ENCODE peak calls at places on chromosomes 11 and 22, in nine cellular contexts. T is neural progenitor cell, Y is stomach, Q is upper lobe of right lung, M is prostate gland, G is heart right ventricle, C is heart left ventricle, B is Peyer's patch, F is cardiac muscle cell. V is an unnamed sample. For H3K4me1, the result is how much of the 10 kb centered on the place peaks cover.

GRCh38 chr11:35163707-35164496 is 24.9 kb downstream of the CD44 start:
- DNase-seq in G (no peak), M (no peak), Q (no peak), T (no peak), F (no peak), B (no peak), Y (no peak), C (no peak), V (no peak)

GRCh38 chr11:111843659-111844058 is 27.7 kb downstream of the ALG9 start:
- DNase-seq in T (no peak), B (no peak), Q (no peak), M (no peak), G (no peak), F (no peak), Y (no peak), C (no peak), V (no peak)

GRCh38 chr22:41568811-41569210 is 8.0 kb downstream of the CSDC2 start:
- DNase-seq in Q (no peak), Y (no peak), B (peak), T (no peak), C (no peak), M (no peak), G (no peak), F (no peak), V (no peak)

GRCh38 chr11:63999349-64000025 is 13.2 kb downstream of the OTUB1 start:
- DNase-seq in F (peak), G (peak), T (peak), M (peak), Q (no peak), Y (peak), B (no peak), C (peak), V (no peak)

GRCh38 chr11:3370268-3370870 is 8.6 kb downstream of the ZNF195 start:
- DNase-seq in F (no peak), B (no peak), Q (no peak), Y (no peak), T (no peak), G (no peak), M (peak), C (no peak), V (no peak)

GRCh38 chr11:70541699-70542098 is 143.4 kb downstream of the CTTN start:
- DNase-seq in C (no peak), F (no peak), G (no peak), Y (no peak), Q (peak), B (peak), T (no peak), M (no peak), V (no peak)

GRCh38 chr11:7892751-7893356 is 38.2 kb downstream of the OR10A6 start:
- DNase-seq in Q (no peak), C (no peak), F (peak), Y (no peak), G (no peak), T (peak), M (no peak), B (no peak), V (no peak)

GRCh38 chr11:68941324-68942089 is 37.8 kb downstream of the IGHMBP2 start:
- DNase-seq in Q (no peak), B (no peak), T (no peak), Y (no peak), F (no peak), G (no peak), C (no peak), M (no peak), V (no peak)

GRCh38 chr11:35029979-35030378 is 109.0 kb upstream of the CD44 start:
- DNase-seq in T (no peak), G (no peak), M (no peak), B (no peak), F (peak), Y (no peak), Q (no peak), C (no peak), V (no peak)

GRCh38 chr22:28029201-28029948 is 110.3 kb upstream of the PITPNB start:
- DNase-seq in T (no peak), F (peak), M (peak), Q (peak), G (peak), Y (peak), C (peak), B (peak), V (peak)

GRCh38 chr22:20118572-20119020 is 1.6 kb upstream of the TRMT2A start:
- DNase-seq in T (peak), M (no peak), Y (no peak), C (no peak), B (no peak), Q (peak), G (no peak), F (no peak), V (no peak)

GRCh38 chr11:82675838-82676237 is 57.8 kb downstream of the FAM181B start:
- DNase-seq in Q (no peak), C (no peak), G (no peak), T (no peak), M (no peak), B (no peak), F (no peak), Y (no peak), V (no peak)

GRCh38 chr11:115587718-115588342 is 83.6 kb upstream of the CADM1 start:
- DNase-seq in G (no peak), Y (no peak), B (no peak), M (no peak), F (no peak), Q (no peak), C (no peak), T (no peak), V (no peak)

GRCh38 chr11:37110383-37110782 is 512.3 kb upstream of the RAG2 start:
- DNase-seq in Y (no peak), F (peak), G (no peak), Q (no peak), M (no peak), B (no peak), T (no peak), C (no peak), V (no peak)

GRCh38 chr11:3169235-3169951 is 4.3 kb upstream of the OSBPL5 start:
- DNase-seq in G (peak), Q (peak), B (peak), F (peak), T (peak), Y (peak), M (no peak), C (peak), V (peak)

GRCh38 chr22:50009251-50009650 is 3.3 kb downstream of the IL17REL start:
- DNase-seq in T (no peak), F (no peak), Q (peak), M (no peak), C (no peak), Y (no peak), B (peak), G (no peak), V (no peak)

GRCh38 chr11:15944460-15944859 is 411.9 kb downstream of the SOX6 start:
- DNase-seq in G (no peak), C (no peak), Q (no peak), F (peak), Y (peak), B (no peak), T (peak), M (no peak), V (no peak)

GRCh38 chr11:92969293-92969633 is 188 bp upstream of the MTNR1B start:
- DNase-seq in B (no peak), Y (no peak), M (no peak), T (no peak), C (no peak), G (no peak), Q (no peak), F (no peak), V (no peak)

GRCh38 chr11:69905611-69906452 is 86.6 kb upstream of the FGF3 start:
- DNase-seq in G (no peak), Y (peak), Q (peak), F (no peak), C (no peak), M (no peak), T (no peak), B (peak), V (no peak)

GRCh38 chr11:44818110-44818509 is 91.3 kb downstream of the TSPAN18 start:
- DNase-seq in T (no peak), Y (no peak), F (no peak), B (no peak), M (no peak), C (peak), Q (peak), G (no peak), V (no peak)

GRCh38 chr11:109425554-109425953 is 3.6 kb downstream of the C11orf87 start:
- DNase-seq in C (no peak), M (no peak), F (no peak), T (no peak), B (no peak), G (no peak), Q (no peak), Y (no peak), V (no peak)

GRCh38 chr11:7548659-7549283 is 35.0 kb downstream of the PPFIBP2 start:
- DNase-seq in M (no peak), Y (peak), T (peak), Q (no peak), G (no peak), F (no peak), B (peak), C (no peak), V (no peak)

GRCh38 chr11:27293500-27294417 is 69.3 kb downstream of the CCDC34 start:
- DNase-seq in G (no peak), M (no peak), C (no peak), Q (no peak), B (no peak), F (peak), Y (no peak), T (no peak), V (no peak)

GRCh38 chr11:91986218-91986617 is 238.4 kb upstream of the FAT3 start:
- DNase-seq in M (no peak), B (no peak), G (no peak), C (no peak), Y (no peak), F (no peak), Q (no peak), T (peak), V (no peak)

GRCh38 chr11:13030857-13031256 is 21.7 kb downstream of the RASSF10 start:
- DNase-seq in M (peak), B (no peak), F (no peak), Y (peak), Q (peak), C (peak), G (peak), T (no peak), V (no peak)

GRCh38 chr11:108115495-108116140 is 5.7 kb upstream of the ACAT1 start:
- DNase-seq in F (peak), C (peak), M (peak), T (peak), G (peak), Y (peak), Q (peak), B (peak), V (peak)

GRCh38 chr11:31236052-31236652 is 133.4 kb downstream of the DCDC1 start:
- DNase-seq in T (no peak), C (no peak), M (no peak), G (no peak), F (peak), B (no peak), Y (no peak), Q (no peak), V (no peak)

GRCh38 chr11:13152736-13153541 is 124.7 kb upstream of the BMAL1 start:
- DNase-seq in Q (no peak), F (peak), Y (no peak), C (no peak), M (no peak), T (peak), B (no peak), G (no peak), V (no peak)

GRCh38 chr22:41966607-41967240 is 2.5 kb upstream of the SEPTIN3 start:
- DNase-seq in F (peak), M (peak), T (peak), C (no peak), B (no peak), G (no peak), Q (no peak), Y (peak), V (peak)

GRCh38 chr11:64469288-64469687 is 110.3 kb downstream of the RPS6KA4 start:
- DNase-seq in M (no peak), C (no peak), G (no peak), F (no peak), Q (no peak), Y (no peak), T (no peak), B (no peak), V (no peak)

GRCh38 chr11:78822931-78823423 is 248.3 kb upstream of the NARS2 start:
- DNase-seq in C (no peak), B (no peak), Q (peak), G (peak), F (no peak), M (no peak), T (no peak), Y (no peak), V (no peak)

GRCh38 chr11:25981998-25982397 is 349.9 kb upstream of the ANO3 start:
- DNase-seq in C (no peak), G (no peak), B (no peak), F (peak), T (peak), Q (no peak), M (no peak), Y (no peak), V (peak)

DNA sequence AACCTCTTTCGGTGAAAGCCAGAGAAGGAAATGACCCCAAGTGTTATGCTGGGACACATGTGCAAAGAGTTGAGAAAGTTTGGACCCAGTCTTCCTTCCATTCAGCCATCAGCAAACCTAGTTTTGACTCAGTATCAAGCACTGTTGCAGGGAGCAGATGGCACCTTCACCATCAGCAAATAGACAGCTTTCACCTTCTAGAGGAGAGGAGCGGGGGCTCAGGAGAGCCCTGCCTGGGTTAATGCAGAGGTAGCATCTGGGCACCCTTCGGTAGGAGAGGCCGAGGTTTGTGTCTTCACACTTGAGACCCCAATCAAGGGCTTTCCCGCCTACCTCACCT is 16.2 kb upstream of the MFRP start:
- DNase-seq in T (no peak), Q (no peak), B (no peak), F (no peak), M (no peak), G (no peak), Y (no peak), C (no peak), V (no peak)
- H3K4me1 ChIP-seq in T (under half), Q (under half), B (under half), F (under half), M (under half), G (half or more), Y (under half), C (half or more), V (under half)

GRCh38 chr11:777288-778255 is at the start of gene GATD1:
- DNase-seq in F (peak), Q (peak), M (peak), B (peak), C (peak), G (peak), Y (peak), T (peak), V (peak)
- TF ChIP-seq CTCF in F (no peak), Q (no peak), M (no peak), B (peak), C (no peak), G (no peak), Y (no peak), T (no peak), V (no peak)

GRCh38 chr11:47413908-47414684 is 5.7 kb downstream of the SLC39A13 start:
- DNase-seq in Y (no peak), Q (peak), G (no peak), C (peak), F (peak), T (peak), B (no peak), M (no peak), V (no peak)

GRCh38 chr11:47413351-47413750 is 5.0 kb downstream of the SLC39A13 start:
- DNase-seq in Y (no peak), M (no peak), F (no peak), C (no peak), T (peak), B (no peak), Q (no peak), G (no peak), V (no peak)

GRCh38 chr11:47414685-47415070 is 6.3 kb downstream of the SLC39A13 start:
- DNase-seq in G (no peak), Y (no peak), C (no peak), M (no peak), F (no peak), B (no peak), Q (no peak), T (peak), V (no peak)

GRCh38 chr11:47415949-47416472 is 7.6 kb downstream of the SLC39A13 start:
- DNase-seq in G (peak), Q (peak), B (no peak), C (peak), F (peak), M (peak), Y (peak), T (peak), V (peak)

DNA sequence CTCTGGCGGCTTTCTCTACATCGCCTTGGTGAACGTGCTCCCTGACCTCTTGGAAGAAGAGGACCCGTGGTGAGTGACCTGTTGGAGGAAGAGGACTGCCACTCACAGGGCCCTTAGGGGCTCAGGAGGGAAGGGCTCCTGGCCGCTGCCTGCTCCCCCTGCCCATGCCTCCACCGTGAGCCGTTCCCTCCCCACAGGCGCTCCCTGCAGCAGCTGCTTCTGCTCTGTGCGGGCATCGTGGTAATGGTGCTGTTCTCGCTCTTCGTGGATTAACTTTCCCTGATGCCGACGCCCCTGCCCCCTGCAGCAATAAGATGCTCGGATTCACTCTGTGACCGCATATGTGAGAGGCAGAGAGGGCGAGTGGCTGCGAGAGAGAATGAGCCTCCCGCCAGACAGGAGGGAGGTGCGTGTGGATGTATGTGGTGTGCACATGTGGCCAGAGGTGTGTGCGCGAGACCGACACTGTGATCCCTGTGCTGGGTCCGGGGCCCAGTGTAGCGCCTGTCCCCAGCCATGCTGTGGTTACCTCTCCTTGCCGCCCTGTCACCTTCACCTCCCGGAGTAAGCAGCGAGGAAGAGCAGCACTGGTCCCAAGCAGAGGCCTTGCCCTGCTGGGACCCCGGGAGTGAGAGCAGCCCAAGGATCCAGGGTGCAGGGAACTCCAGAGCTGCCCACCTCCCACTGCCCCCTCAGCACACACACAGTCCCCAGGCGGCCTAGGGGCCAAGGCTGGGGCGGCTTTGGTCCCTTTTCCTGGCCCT is 6.9 kb downstream of the SLC39A13 start:
- DNase-seq in T (peak), C (no peak), B (no peak), M (no peak), Y (no peak), Q (no peak), F (no peak), G (no peak), V (no peak)
- H3K4me1 ChIP-seq in T (under half), C (half or more), B (under half), M (under half), Y (under half), Q (under half), F (under half), G (half or more), V (under half)

GRCh38 chr22:46390652-46391301 is 55.3 kb downstream of the TRMU start:
- DNase-seq in F (peak), G (peak), T (peak), Y (peak), Q (no peak), B (peak), M (peak), C (peak), V (no peak)
- TF ChIP-seq CTCF in F (peak), G (peak), T (no peak), Y (peak), Q (peak), B (peak), M (peak), C (peak), V (no peak)

GRCh38 chr11:20276661-20277000 is 86.9 kb upstream of the HTATIP2 start:
- DNase-seq in Y (no peak), B (no peak), Q (no peak), T (peak), G (no peak), F (no peak), M (no peak), C (no peak), V (no peak)
- H3K4me1 ChIP-seq in Y (under half), B (under half), Q (under half), T (half or more), G (under half), F (under half), M (under half), C (under half), V (under half)

GRCh38 chr22:43743131-43743530 is 69.0 kb downstream of the EFCAB6 start:
- DNase-seq in B (no peak), G (no peak), C (no peak), F (no peak), Y (no peak), M (no peak), Q (no peak), T (peak), V (no peak)
- TF ChIP-seq CTCF in B (no peak), G (no peak), C (no peak), F (peak), Y (no peak), M (no peak), Q (no peak), T (peak), V (no peak)

GRCh38 chr11:128732471-128733277 is 38.8 kb downstream of the FLI1 start:
- DNase-seq in F (no peak), T (no peak), C (no peak), Y (no peak), B (no peak), Q (no peak), M (no peak), G (no peak), V (no peak)

GRCh38 chr11:128728767-128729587 is 35.1 kb downstream of the FLI1 start:
- DNase-seq in Q (no peak), G (no peak), F (no peak), B (no peak), C (no peak), M (no peak), T (peak), Y (no peak), V (no peak)

GRCh38 chr11:128733440-128734115 is 39.7 kb downstream of the FLI1 start:
- DNase-seq in F (no peak), Q (no peak), T (peak), M (no peak), Y (no peak), B (no peak), G (no peak), C (no peak), V (no peak)

GRCh38 chr11:128727811-128728431 is 34.0 kb downstream of the FLI1 start:
- DNase-seq in T (no peak), M (no peak), G (no peak), Q (no peak), B (no peak), C (no peak), F (no peak), Y (no peak), V (no peak)

GRCh38 chr11:128731041-128731663 is 37.3 kb downstream of the FLI1 start:
- DNase-seq in T (no peak), G (no peak), Y (no peak), C (no peak), Q (no peak), M (no peak), F (no peak), B (no peak), V (no peak)
- H3K4me1 ChIP-seq in T (under half), G (half or more), Y (under half), C (half or more), Q (half or more), M (under half), F (under half), B (under half), V (under half)

DNA sequence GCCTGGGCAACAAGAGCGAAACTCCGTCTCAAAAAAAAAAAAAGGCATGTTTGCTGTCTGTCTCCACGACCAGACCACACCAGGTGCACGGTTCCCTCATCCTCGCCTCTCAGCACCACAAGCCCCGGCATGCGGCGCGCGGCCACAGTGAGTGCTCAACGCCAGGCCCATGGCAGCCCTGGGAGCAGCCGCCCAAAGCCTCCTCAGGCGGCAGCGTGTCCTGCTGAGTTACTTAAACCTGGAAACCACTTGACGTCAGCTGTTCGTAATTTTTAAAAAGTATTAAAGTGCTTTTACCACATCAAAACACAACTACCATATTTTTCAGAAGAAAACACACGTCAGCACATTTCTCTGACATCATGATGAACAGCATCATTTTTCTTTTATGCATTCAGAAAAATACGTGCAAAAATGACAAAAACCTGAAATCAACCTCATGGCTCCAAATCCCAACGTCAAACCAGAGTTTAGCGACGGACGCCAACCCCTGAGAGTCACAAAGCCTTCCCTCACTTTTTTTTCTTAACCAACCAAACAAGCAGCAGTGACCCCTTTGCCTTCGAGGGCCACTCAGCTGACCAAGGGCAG is 2.1 kb downstream of the DEAF1 start:
- DNase-seq in M (peak), B (no peak), Q (no peak), C (no peak), Y (no peak), F (no peak), T (no peak), G (no peak), V (no peak)
- TF ChIP-seq CTCF in M (no peak), B (no peak), Q (no peak), C (no peak), Y (no peak), F (no peak), T (no peak), G (no peak), V (no peak)